ENCODE peak calls at places on chromosomes 5 and 9, in nine cellular contexts. O, W, Z, T, S, M, Q, A and X are unnamed samples.

GRCh38 chr5:80884086-80884813 is 75.9 kb upstream of the RASGRF2 start:
- DNase-seq in O (no peak), W (no peak), S (no peak), Z (no peak), A (no peak), T (no peak), Q (no peak), M (no peak), X (no peak)

GRCh38 chr5:170471551-170472212 is 32.1 kb upstream of the KCNIP1 start:
- DNase-seq in O (no peak), A (no peak), T (no peak), Q (no peak), S (no peak), Z (no peak), M (no peak), W (no peak), X (no peak)

GRCh38 chr5:54518146-54519082 is 855 bp downstream of the SNX18 start:
- DNase-seq in Z (no peak), S (peak; percentile 35), T (no peak), M (no peak), W (peak; percentile 46), A (peak; percentile 70), Q (peak; percentile 55), O (peak; percentile 40), X (peak; percentile 28)

GRCh38 chr5:6495433-6496206 is 47.0 kb downstream of the UBE2QL1 start:
- DNase-seq in Q (no peak), Z (no peak), O (no peak), A (no peak), T (no peak), M (no peak), S (no peak), W (no peak), X (no peak)

GRCh38 chr5:170221319-170221718 is 11.5 kb upstream of the C5orf58 start:
- DNase-seq in W (no peak), Z (no peak), T (peak; percentile 70), M (no peak), S (no peak), Q (no peak), A (no peak), O (no peak), X (no peak)

GRCh38 chr5:132260051-132260450 is 2.6 kb downstream of the PDLIM4 start:
- DNase-seq in A (no peak), Q (no peak), M (no peak), Z (no peak), S (no peak), T (no peak), O (no peak), W (no peak), X (no peak)

GRCh38 chr5:2659071-2659470 is 92.4 kb downstream of the IRX2 start:
- DNase-seq in M (no peak), A (no peak), W (no peak), T (no peak), S (no peak), Q (no peak), Z (no peak), O (no peak), X (no peak)

GRCh38 chr9:132588098-132588497 is 5.7 kb downstream of the BARHL1 start:
- DNase-seq in W (no peak), M (no peak), Q (no peak), S (no peak), A (no peak), T (no peak), O (no peak), Z (no peak), X (no peak)

GRCh38 chr9:92279302-92279701 is 14.2 kb downstream of the IARS1 start:
- DNase-seq in Z (no peak), S (no peak), A (no peak), Q (no peak), W (no peak), O (no peak), T (no peak), M (no peak), X (no peak)

GRCh38 chr5:64874753-64875152 is 106.0 kb downstream of the CWC27 start:
- DNase-seq in Q (no peak), A (no peak), M (no peak), Z (no peak), W (no peak), S (no peak), O (no peak), T (no peak), X (no peak)

GRCh38 chr9:530681-531080 is 310.8 kb upstream of the DMRT1 start:
- DNase-seq in W (no peak), Z (no peak), O (no peak), M (peak; percentile 19), T (no peak), A (no peak), S (no peak), Q (no peak), X (peak; percentile 32)

GRCh38 chr5:73900566-73900965 is 274.6 kb downstream of the ARHGEF28 start:
- DNase-seq in T (no peak), M (no peak), S (no peak), O (no peak), Z (no peak), W (no peak), A (no peak), Q (no peak), X (peak; percentile 14)

GRCh38 chr5:106545325-106545724 is 1125.4 kb downstream of the EFNA5 start:
- DNase-seq in S (no peak), T (no peak), Z (no peak), W (no peak), Q (no peak), O (no peak), M (no peak), A (no peak), X (no peak)

GRCh38 chr9:130215341-130216119 is 43.3 kb downstream of the NCS1 start:
- DNase-seq in S (no peak), T (no peak), O (no peak), A (no peak), Z (no peak), Q (no peak), M (no peak), W (no peak), X (no peak)

GRCh38 chr9:117278020-117278419 is 136.8 kb downstream of the ASTN2 start:
- DNase-seq in T (no peak), W (no peak), O (no peak), M (no peak), S (no peak), Q (no peak), Z (no peak), A (peak; percentile 63), X (no peak)

GRCh38 chr5:147578228-147579024 is 68.6 kb upstream of the DPYSL3 start:
- DNase-seq in A (peak; percentile 29), O (no peak), S (no peak), M (peak; percentile 41), Z (no peak), T (peak; percentile 56), Q (no peak), W (no peak), X (peak; percentile 58)

GRCh38 chr5:79699766-79700400 is 10.2 kb downstream of the CMYA5 start:
- DNase-seq in A (no peak), Q (no peak), O (no peak), Z (no peak), W (no peak), S (no peak), T (no peak), M (no peak), X (no peak)